ENCODE peak calls at places on chromosomes 16 and 17, in seven cellular contexts. One of them, this sample, is unnamed.

GRCh38 chr17:70168979-70169706 is at the start of gene KCNJ2:
- DNase-seq in activated gamma-delta T cell: no peak
- DNase-seq in osteocyte: peak
- DNase-seq in activated CD8-positive, alpha-beta memory T cell treated with anti-CD3 and anti-CD28 coated beads for 4 hours: peak
- DNase-seq in stimulated activated CD8-positive, alpha-beta memory T cell treated with anti-CD3 and anti-CD28 coated beads, Interleukin-7, amount 100 ng/mL, for 24 hours: no peak
- DNase-seq in HEK293T: peak
- DNase-seq in T-helper 2 cell: no peak
- DNase-seq in this sample: peak

GRCh38 chr17:38958756-38959155 is 8.4 kb downstream of the FBXO47 start:
- DNase-seq in osteocyte: no peak
- DNase-seq in T-helper 2 cell: no peak
- DNase-seq in activated CD8-positive, alpha-beta memory T cell treated with anti-CD3 and anti-CD28 coated beads for 4 hours: no peak
- DNase-seq in activated gamma-delta T cell: no peak
- DNase-seq in stimulated activated CD8-positive, alpha-beta memory T cell treated with anti-CD3 and anti-CD28 coated beads, Interleukin-7, amount 100 ng/mL, for 24 hours: no peak
- DNase-seq in HEK293T: no peak
- DNase-seq in this sample: no peak

GRCh38 chr17:73610331-73610911 is 33.8 kb downstream of the SDK2 start:
- DNase-seq in T-helper 2 cell: no peak
- DNase-seq in HEK293T: no peak
- DNase-seq in activated CD8-positive, alpha-beta memory T cell treated with anti-CD3 and anti-CD28 coated beads for 4 hours: no peak
- DNase-seq in activated gamma-delta T cell: no peak
- DNase-seq in osteocyte: no peak
- DNase-seq in stimulated activated CD8-positive, alpha-beta memory T cell treated with anti-CD3 and anti-CD28 coated beads, Interleukin-7, amount 100 ng/mL, for 24 hours: no peak
- DNase-seq in this sample: no peak

GRCh38 chr17:42519546-42520444 is 16.2 kb upstream of the NAGLU start:
- DNase-seq in HEK293T: no peak
- DNase-seq in osteocyte: peak
- DNase-seq in stimulated activated CD8-positive, alpha-beta memory T cell treated with anti-CD3 and anti-CD28 coated beads, Interleukin-7, amount 100 ng/mL, for 24 hours: no peak
- DNase-seq in activated gamma-delta T cell: no peak
- DNase-seq in T-helper 2 cell: no peak
- DNase-seq in activated CD8-positive, alpha-beta memory T cell treated with anti-CD3 and anti-CD28 coated beads for 4 hours: no peak
- DNase-seq in this sample: peak

GRCh38 chr17:34307110-34307509 is 12.1 kb upstream of the CCL8 start:
- DNase-seq in T-helper 2 cell: no peak
- DNase-seq in activated gamma-delta T cell: no peak
- DNase-seq in osteocyte: peak
- DNase-seq in stimulated activated CD8-positive, alpha-beta memory T cell treated with anti-CD3 and anti-CD28 coated beads, Interleukin-7, amount 100 ng/mL, for 24 hours: no peak
- DNase-seq in HEK293T: no peak
- DNase-seq in activated CD8-positive, alpha-beta memory T cell treated with anti-CD3 and anti-CD28 coated beads for 4 hours: no peak
- DNase-seq in this sample: peak

GRCh38 chr17:36877001-36877400 is 60.3 kb upstream of the LHX1 start:
- DNase-seq in HEK293T: no peak
- DNase-seq in stimulated activated CD8-positive, alpha-beta memory T cell treated with anti-CD3 and anti-CD28 coated beads, Interleukin-7, amount 100 ng/mL, for 24 hours: no peak
- DNase-seq in osteocyte: no peak
- DNase-seq in activated CD8-positive, alpha-beta memory T cell treated with anti-CD3 and anti-CD28 coated beads for 4 hours: no peak
- DNase-seq in T-helper 2 cell: no peak
- DNase-seq in activated gamma-delta T cell: no peak
- DNase-seq in this sample: no peak

GRCh38 chr17:30990458-30990857 is 19.6 kb downstream of the RNF135 start:
- DNase-seq in activated gamma-delta T cell: no peak
- DNase-seq in activated CD8-positive, alpha-beta memory T cell treated with anti-CD3 and anti-CD28 coated beads for 4 hours: no peak
- DNase-seq in HEK293T: no peak
- DNase-seq in osteocyte: no peak
- DNase-seq in T-helper 2 cell: no peak
- DNase-seq in stimulated activated CD8-positive, alpha-beta memory T cell treated with anti-CD3 and anti-CD28 coated beads, Interleukin-7, amount 100 ng/mL, for 24 hours: no peak
- DNase-seq in this sample: no peak

GRCh38 chr16:69166221-69166833 is 20.6 kb upstream of the SNTB2 start:
- DNase-seq in stimulated activated CD8-positive, alpha-beta memory T cell treated with anti-CD3 and anti-CD28 coated beads, Interleukin-7, amount 100 ng/mL, for 24 hours: peak
- DNase-seq in activated gamma-delta T cell: no peak
- DNase-seq in HEK293T: no peak
- DNase-seq in activated CD8-positive, alpha-beta memory T cell treated with anti-CD3 and anti-CD28 coated beads for 4 hours: peak
- DNase-seq in osteocyte: no peak
- DNase-seq in T-helper 2 cell: peak
- DNase-seq in this sample: no peak

GRCh38 chr17:73689596-73690275 is 45.5 kb upstream of the SDK2 start:
- DNase-seq in activated gamma-delta T cell: no peak
- DNase-seq in T-helper 2 cell: no peak
- DNase-seq in stimulated activated CD8-positive, alpha-beta memory T cell treated with anti-CD3 and anti-CD28 coated beads, Interleukin-7, amount 100 ng/mL, for 24 hours: no peak
- DNase-seq in osteocyte: peak
- DNase-seq in HEK293T: no peak
- DNase-seq in activated CD8-positive, alpha-beta memory T cell treated with anti-CD3 and anti-CD28 coated beads for 4 hours: no peak
- DNase-seq in this sample: no peak

GRCh38 chr17:50856431-50856830 is 9.7 kb downstream of the TOB1 start:
- DNase-seq in activated CD8-positive, alpha-beta memory T cell treated with anti-CD3 and anti-CD28 coated beads for 4 hours: no peak
- DNase-seq in HEK293T: no peak
- DNase-seq in stimulated activated CD8-positive, alpha-beta memory T cell treated with anti-CD3 and anti-CD28 coated beads, Interleukin-7, amount 100 ng/mL, for 24 hours: no peak
- DNase-seq in activated gamma-delta T cell: no peak
- DNase-seq in T-helper 2 cell: no peak
- DNase-seq in osteocyte: no peak
- DNase-seq in this sample: no peak